ENCODE peak calls at places on chromosomes 5 and 9, in six cellular contexts. Y, L, E, I, U and V are unnamed samples.

GRCh38 chr5:73822989-73823339 is 197.0 kb downstream of the ARHGEF28 start:
- DNase-seq in Y (no peak), L (no peak), E (peak; percentile 33), I (no peak), U (no peak), V (no peak)

GRCh38 chr5:30100929-30101328 is 1092.6 kb upstream of the CDH6 start:
- DNase-seq in Y (no peak), L (no peak), E (no peak), I (no peak), U (no peak), V (no peak)

GRCh38 chr5:176817864-176818377 is 7.6 kb downstream of the UNC5A start:
- DNase-seq in Y (peak; percentile 84), L (no peak), E (peak; percentile 28), I (peak; percentile 62), U (no peak), V (no peak)

GRCh38 chr5:59001154-59001553 is 418.3 kb downstream of the RAB3C start:
- DNase-seq in Y (no peak), L (no peak), E (no peak), I (no peak), U (no peak), V (no peak)

GRCh38 chr5:120604898-120605297 is 140.8 kb downstream of the PRR16 start:
- DNase-seq in Y (no peak), L (no peak), E (peak; percentile 98), I (no peak), U (no peak), V (no peak)

GRCh38 chr9:135035781-135036760 is 51.4 kb upstream of the OLFM1 start:
- DNase-seq in Y (no peak), L (no peak), E (no peak), I (no peak), U (no peak), V (no peak)

GRCh38 chr5:53038196-53038847 is 49.2 kb downstream of the ITGA2 start:
- DNase-seq in Y (no peak), L (no peak), E (peak; percentile 37), I (no peak), U (no peak), V (no peak)

GRCh38 chr5:93756372-93756771 is 15.0 kb upstream of the POU5F2 start:
- DNase-seq in Y (no peak), L (no peak), E (no peak), I (no peak), U (no peak), V (no peak)

GRCh38 chr9:121744002-121744686 is 92.7 kb downstream of the DAB2IP start:
- DNase-seq in Y (peak; percentile 58), L (peak; percentile 5), E (peak; percentile 52), I (no peak), U (no peak), V (no peak)

GRCh38 chr5:103601314-103601713 is 38.7 kb upstream of the NUDT12 start:
- DNase-seq in Y (no peak), L (no peak), E (no peak), I (no peak), U (no peak), V (no peak)

GRCh38 chr5:2687746-2688145 is 63.7 kb downstream of the IRX2 start:
- DNase-seq in Y (no peak), L (no peak), E (no peak), I (no peak), U (no peak), V (no peak)

GRCh38 chr5:122306461-122306860 is 5.6 kb upstream of the SNCAIP start:
- DNase-seq in Y (no peak), L (no peak), E (no peak), I (no peak), U (no peak), V (no peak)

GRCh38 chr9:130692365-130692764 is 1.2 kb upstream of the EXOSC2 start:
- DNase-seq in Y (no peak), L (no peak), E (peak; percentile 19), I (peak; percentile 93), U (no peak), V (no peak)

GRCh38 chr5:128800377-128800776 is 164.9 kb upstream of the SLC27A6 start:
- DNase-seq in Y (no peak), L (no peak), E (no peak), I (no peak), U (no peak), V (no peak)

GRCh38 chr9:84435902-84436301 is 95.3 kb upstream of the SLC28A3 start:
- DNase-seq in Y (no peak), L (no peak), E (no peak), I (no peak), U (no peak), V (no peak)

GRCh38 chr9:723308-723707 is 118.2 kb upstream of the DMRT1 start:
- DNase-seq in Y (no peak), L (no peak), E (no peak), I (no peak), U (no peak), V (no peak)

GRCh38 chr5:104472811-104473210 is 910.2 kb upstream of the NUDT12 start:
- DNase-seq in Y (no peak), L (no peak), E (no peak), I (no peak), U (no peak), V (no peak)